ENCODE peak calls at places on chromosomes 1 and 21, in four cellular contexts. Q, O, V and Y are unnamed samples.

GRCh38 chr1:169031566-169032224 is 74.8 kb upstream of the ATP1B1 start:
- DNase-seq in Q (no peak), O (no peak), V (no peak), Y (no peak)

GRCh38 chr1:200038987-200039848 is 11.7 kb downstream of the NR5A2 start:
- DNase-seq in Q (no peak), O (no peak), V (peak; percentile 88), Y (peak; percentile 62)

GRCh38 chr1:230232352-230232751 is 165.3 kb downstream of the GALNT2 start:
- DNase-seq in Q (no peak), O (peak; percentile 30), V (no peak), Y (no peak)

GRCh38 chr21:46082638-46083270 is 15.2 kb upstream of the COL6A2 start:
- DNase-seq in Q (no peak), O (no peak), V (no peak), Y (no peak)

GRCh38 chr1:192788184-192788583 is 20.7 kb upstream of the RGS2 start:
- DNase-seq in Q (no peak), O (no peak), V (no peak), Y (no peak)

GRCh38 chr21:44497641-44498243 is 42.3 kb downstream of the KRTAP10-1 start:
- DNase-seq in Q (no peak), O (peak; percentile 80), V (peak; percentile 63), Y (no peak)

GRCh38 chr1:39196244-39197215 is 8.0 kb upstream of the MACF1 start:
- DNase-seq in Q (no peak), O (no peak), V (no peak), Y (no peak)

GRCh38 chr1:7322912-7323311 is 448.2 kb upstream of the VAMP3 start:
- DNase-seq in Q (no peak), O (no peak), V (no peak), Y (no peak)

GRCh38 chr1:210826686-210827085 is 307.3 kb downstream of the KCNH1 start:
- DNase-seq in Q (no peak), O (no peak), V (no peak), Y (no peak)

GRCh38 chr1:174258148-174258550 is 98.8 kb downstream of the RABGAP1L start:
- DNase-seq in Q (no peak), O (peak; percentile 39), V (peak; percentile 15), Y (peak; percentile 36)

GRCh38 chr1:150186789-150187559 is 37.3 kb downstream of the PLEKHO1 start:
- DNase-seq in Q (no peak), O (peak; percentile 33), V (peak; percentile 61), Y (no peak)

GRCh38 chr1:187038789-187039188 is 210.0 kb downstream of the PLA2G4A start:
- DNase-seq in Q (no peak), O (no peak), V (no peak), Y (no peak)

GRCh38 chr1:62040450-62040849 is 154.2 kb upstream of the L1TD1 start:
- DNase-seq in Q (no peak), O (peak; percentile 33), V (no peak), Y (no peak)

GRCh38 chr1:6094801-6095505 is 49.3 kb downstream of the KCNAB2 start:
- DNase-seq in Q (no peak), O (no peak), V (no peak), Y (peak; percentile 16)

GRCh38 chr1:11414921-11415538 is 63.9 kb upstream of the DISP3 start:
- DNase-seq in Q (no peak), O (no peak), V (no peak), Y (no peak)

GRCh38 chr1:97337250-97338030 is 583.4 kb downstream of the DPYD start:
- DNase-seq in Q (no peak), O (no peak), V (no peak), Y (no peak)

GRCh38 chr1:41643422-41643821 is 158.9 kb upstream of the EDN2 start:
- DNase-seq in Q (no peak), O (no peak), V (no peak), Y (no peak)

GRCh38 chr1:83802023-83802422 is 196.9 kb downstream of the TTLL7 start:
- DNase-seq in Q (no peak), O (peak; percentile 8), V (no peak), Y (no peak)

GRCh38 chr1:100950776-100951175 is 54.9 kb downstream of the SLC30A7 start:
- DNase-seq in Q (no peak), O (no peak), V (peak; percentile 8), Y (no peak)

GRCh38 chr1:89808429-89809117 is 12.3 kb upstream of the LRRC8D start:
- DNase-seq in Q (no peak), O (peak; percentile 42), V (no peak), Y (no peak)

GRCh38 chr1:48917901-48918603 is 141.4 kb upstream of the BEND5 start:
- DNase-seq in Q (no peak), O (no peak), V (no peak), Y (peak; percentile 77)

GRCh38 chr1:243461700-243462099 is 205.9 kb downstream of the SDCCAG8 start:
- DNase-seq in Q (no peak), O (no peak), V (no peak), Y (no peak)

GRCh38 chr21:39079617-39080016 is 103.6 kb downstream of the PSMG1 start:
- DNase-seq in Q (no peak), O (no peak), V (no peak), Y (no peak)

GRCh38 chr1:8667869-8668595 is 149.4 kb downstream of the RERE start:
- DNase-seq in Q (no peak), O (no peak), V (no peak), Y (no peak)

GRCh38 chr1:2584822-2585317 is 1.7 kb upstream of the PRXL2B start:
- DNase-seq in Q (no peak), O (no peak), V (no peak), Y (peak; percentile 20)

GRCh38 chr1:203512830-203513578 is 19.1 kb downstream of the OPTC start:
- DNase-seq in Q (no peak), O (no peak), V (no peak), Y (no peak)

GRCh38 chr1:214548988-214549387 is 2.4 kb downstream of the PTPN14 start:
- DNase-seq in Q (no peak), O (no peak), V (no peak), Y (no peak)

GRCh38 chr1:28259935-28260802 is 851 bp downstream of the SESN2 start:
- DNase-seq in Q (peak; percentile 62), O (peak; percentile 23), V (peak; percentile 90), Y (peak; percentile 81)

GRCh38 chr1:111735858-111736544 is 3.2 kb downstream of the INKA2 start:
- DNase-seq in Q (no peak), O (peak; percentile 71), V (peak; percentile 70), Y (peak; percentile 88)

GRCh38 chr1:8665824-8666223 is 151.6 kb downstream of the RERE start:
- DNase-seq in Q (no peak), O (no peak), V (no peak), Y (no peak)

GRCh38 chr1:216587715-216588114 is 135.5 kb downstream of the ESRRG start:
- DNase-seq in Q (no peak), O (no peak), V (no peak), Y (no peak)

GRCh38 chr21:16280731-16281130 is 550.9 kb downstream of the USP25 start:
- DNase-seq in Q (no peak), O (no peak), V (no peak), Y (no peak)

GRCh38 chr1:187451238-187451637 is 622.5 kb downstream of the PLA2G4A start:
- DNase-seq in Q (no peak), O (no peak), V (no peak), Y (no peak)

GRCh38 chr1:62908168-62908567 is 124.2 kb downstream of the ATG4C start:
- DNase-seq in Q (no peak), O (no peak), V (no peak), Y (no peak)

GRCh38 chr1:227391204-227391603 is 72.9 kb upstream of the CDC42BPA start:
- DNase-seq in Q (no peak), O (no peak), V (no peak), Y (no peak)

GRCh38 chr1:58158006-58158405 is 388.5 kb downstream of the OMA1 start:
- DNase-seq in Q (no peak), O (no peak), V (no peak), Y (no peak)